ENCODE peak calls at places on chromosomes 6 and 20, in ten cellular contexts. W is cardiac fibroblast; Y is central memory CD8-positive, alpha-beta T cell; D is uterus; N is NCI-H1105; U is neural crest cell; G is NCI-H1694 treated with DMSO at 0.1 percent for 48 hours; E is A172; P is T-helper 2 cell; K is posterior cingulate gyrus. R is an unnamed sample.

GRCh38 chr6:33896391-33897192 is 92.8 kb upstream of the MLN start:
- DNase-seq in W (peak), Y (no peak), D (peak), N (no peak), U (no peak), G (no peak), E (no peak), P (no peak), K (no peak), R (no peak)

GRCh38 chr6:22007469-22007868 is 289.4 kb downstream of the PRL start:
- DNase-seq in W (no peak), Y (no peak), D (no peak), N (no peak), U (no peak), G (no peak), E (no peak), P (no peak), K (no peak), R (no peak)

GRCh38 chr6:149395185-149395584 is 4.9 kb upstream of the SUMO4 start:
- DNase-seq in W (no peak), Y (no peak), D (no peak), N (no peak), U (no peak), G (no peak), E (no peak), P (no peak), K (no peak), R (no peak)

GRCh38 chr6:134299236-134299635 is 18.7 kb downstream of the SGK1 start:
- DNase-seq in W (peak), Y (no peak), D (no peak), N (no peak), U (no peak), G (no peak), E (peak), P (no peak), K (no peak), R (no peak)

GRCh38 chr6:154508573-154509375 is 1.7 kb downstream of the CNKSR3 start:
- DNase-seq in W (no peak), Y (no peak), D (no peak), N (no peak), U (no peak), G (no peak), E (peak), P (no peak), K (no peak), R (no peak)

GRCh38 chr20:47784599-47785320 is 521 bp downstream of the SULF2 start:
- DNase-seq in W (peak), Y (no peak), D (peak), N (no peak), U (peak), G (peak), E (peak), P (no peak), K (no peak), R (peak)

GRCh38 chr20:23222531-23223200 is 127.9 kb upstream of the NXT1 start:
- DNase-seq in W (peak), Y (no peak), D (no peak), N (no peak), U (no peak), G (no peak), E (no peak), P (no peak), K (no peak), R (no peak)

GRCh38 chr6:104623052-104623690 is 236.5 kb downstream of the HACE1 start:
- DNase-seq in W (no peak), Y (no peak), D (no peak), N (no peak), U (no peak), G (no peak), E (peak), P (no peak), K (no peak), R (no peak)

GRCh38 chr6:139778688-139779087 is 404.2 kb upstream of the CITED2 start:
- DNase-seq in W (peak), Y (no peak), D (no peak), N (no peak), U (no peak), G (no peak), E (peak), P (no peak), K (no peak), R (peak)

GRCh38 chr6:105326838-105327745 is 75.8 kb downstream of the PREP start:
- DNase-seq in W (peak), Y (no peak), D (no peak), N (peak), U (no peak), G (no peak), E (peak), P (no peak), K (no peak), R (peak)

GRCh38 chr20:50012282-50013263 is 29.8 kb downstream of the SNAI1 start:
- DNase-seq in W (no peak), Y (no peak), D (no peak), N (no peak), U (no peak), G (no peak), E (no peak), P (no peak), K (no peak), R (no peak)

GRCh38 chr6:7341989-7342742 is 29.2 kb upstream of the SSR1 start:
- DNase-seq in W (peak), Y (no peak), D (no peak), N (no peak), U (no peak), G (peak), E (peak), P (no peak), K (no peak), R (peak)

GRCh38 chr20:52926505-52926904 is 45.7 kb upstream of the TSHZ2 start:
- DNase-seq in W (no peak), Y (no peak), D (no peak), N (no peak), U (no peak), G (no peak), E (peak), P (no peak), K (no peak), R (no peak)

GRCh38 chr6:164022632-164023031 is 608.1 kb downstream of the QKI start:
- DNase-seq in W (no peak), Y (no peak), D (no peak), N (no peak), U (no peak), G (no peak), E (no peak), P (no peak), K (no peak), R (no peak)

GRCh38 chr20:47441774-47442150 is 59.9 kb upstream of the NCOA3 start:
- DNase-seq in W (no peak), Y (no peak), D (no peak), N (no peak), U (no peak), G (no peak), E (no peak), P (no peak), K (no peak), R (no peak)

GRCh38 chr6:47817749-47818148 is 35.9 kb downstream of the OPN5 start:
- DNase-seq in W (no peak), Y (no peak), D (no peak), N (no peak), U (no peak), G (no peak), E (no peak), P (no peak), K (no peak), R (no peak)

GRCh38 chr20:25054133-25054820 is 3.7 kb downstream of the ACSS1 start:
- DNase-seq in W (no peak), Y (no peak), D (no peak), N (no peak), U (no peak), G (no peak), E (no peak), P (no peak), K (no peak), R (no peak)

GRCh38 chr6:69005194-69005593 is 370.1 kb downstream of the ADGRB3 start:
- DNase-seq in W (peak), Y (no peak), D (no peak), N (no peak), U (no peak), G (no peak), E (no peak), P (no peak), K (no peak), R (no peak)

GRCh38 chr6:112939543-112939942 is 592.4 kb downstream of the RFPL4B start:
- DNase-seq in W (no peak), Y (no peak), D (no peak), N (peak), U (no peak), G (no peak), E (no peak), P (no peak), K (no peak), R (no peak)

GRCh38 chr6:162154930-162155329 is 572.6 kb downstream of the PRKN start:
- DNase-seq in W (no peak), Y (no peak), D (no peak), N (no peak), U (no peak), G (no peak), E (no peak), P (no peak), K (no peak), R (no peak)

GRCh38 chr6:43221046-43221773 is 8.1 kb downstream of the DNPH1 start:
- DNase-seq in W (no peak), Y (no peak), D (no peak), N (no peak), U (no peak), G (no peak), E (peak), P (no peak), K (no peak), R (no peak)

GRCh38 chr6:4017847-4018193 is 61.1 kb downstream of the FAM217A start:
- DNase-seq in W (peak), Y (no peak), D (no peak), N (peak), U (no peak), G (peak), E (peak), P (no peak), K (no peak), R (peak)

GRCh38 chr6:38015341-38015740 is 195.8 kb downstream of the ZFAND3 start:
- DNase-seq in W (no peak), Y (no peak), D (no peak), N (no peak), U (no peak), G (no peak), E (no peak), P (no peak), K (no peak), R (no peak)

GRCh38 chr6:30837870-30838269 is 46.4 kb upstream of the DDR1 start:
- DNase-seq in W (no peak), Y (no peak), D (no peak), N (no peak), U (no peak), G (peak), E (no peak), P (no peak), K (no peak), R (no peak)

GRCh38 chr6:167651251-167652041 is 175.3 kb upstream of the AFDN start:
- DNase-seq in W (no peak), Y (no peak), D (no peak), N (no peak), U (no peak), G (no peak), E (no peak), P (no peak), K (no peak), R (no peak)

GRCh38 chr6:36927691-36928546 is 26.6 kb upstream of the PI16 start:
- DNase-seq in W (peak), Y (no peak), D (no peak), N (no peak), U (no peak), G (no peak), E (no peak), P (no peak), K (no peak), R (no peak)

GRCh38 chr6:158819213-158819976 is at the start of gene EZR:
- DNase-seq in W (peak), Y (peak), D (peak), N (peak), U (peak), G (peak), E (peak), P (peak), K (no peak), R (peak)

GRCh38 chr6:98946266-98946817 is 1.4 kb downstream of the FBXL4 start:
- DNase-seq in W (peak), Y (no peak), D (no peak), N (no peak), U (no peak), G (no peak), E (no peak), P (no peak), K (no peak), R (no peak)

GRCh38 chr6:63572733-63573139 is 456 bp downstream of the LOC128125822 start:
- DNase-seq in W (no peak), Y (no peak), D (no peak), N (no peak), U (no peak), G (no peak), E (no peak), P (no peak), K (no peak), R (no peak)

GRCh38 chr6:34145161-34146020 is 496 bp downstream of the GRM4 start:
- DNase-seq in W (peak), Y (no peak), D (no peak), N (peak), U (peak), G (peak), E (peak), P (no peak), K (peak), R (peak)

GRCh38 chr20:21235346-21235712 is 67.8 kb upstream of the XRN2 start:
- DNase-seq in W (no peak), Y (no peak), D (no peak), N (no peak), U (no peak), G (no peak), E (no peak), P (no peak), K (no peak), R (no peak)

GRCh38 chr6:159756508-159756907 is 5.3 kb upstream of the ACAT2 start:
- DNase-seq in W (no peak), Y (no peak), D (no peak), N (no peak), U (no peak), G (no peak), E (no peak), P (no peak), K (no peak), R (no peak)

GRCh38 chr6:64221776-64222175 is 586.2 kb downstream of the PHF3 start:
- DNase-seq in W (peak), Y (no peak), D (no peak), N (no peak), U (no peak), G (no peak), E (no peak), P (no peak), K (no peak), R (no peak)

GRCh38 chr6:1724616-1725015 is 114.9 kb downstream of the FOXC1 start:
- DNase-seq in W (peak), Y (no peak), D (no peak), N (no peak), U (no peak), G (no peak), E (peak), P (no peak), K (no peak), R (no peak)

GRCh38 chr20:43571310-43571709 is 12.5 kb downstream of the SGK2 start:
- DNase-seq in W (no peak), Y (no peak), D (no peak), N (no peak), U (no peak), G (no peak), E (no peak), P (no peak), K (no peak), R (no peak)

GRCh38 chr6:22072939-22073338 is 223.9 kb downstream of the PRL start:
- DNase-seq in W (peak), Y (no peak), D (no peak), N (peak), U (no peak), G (no peak), E (no peak), P (no peak), K (no peak), R (no peak)

GRCh38 chr6:1070085-1070521 is 241.8 kb upstream of the FOXQ1 start:
- DNase-seq in W (no peak), Y (no peak), D (no peak), N (no peak), U (no peak), G (no peak), E (peak), P (no peak), K (no peak), R (no peak)

GRCh38 chr6:70280462-70280861 is 22.4 kb downstream of the COL9A1 start:
- DNase-seq in W (no peak), Y (no peak), D (no peak), N (peak), U (no peak), G (no peak), E (no peak), P (no peak), K (no peak), R (no peak)

GRCh38 chr6:159131709-159132108 is 37.5 kb upstream of the FNDC1 start:
- DNase-seq in W (no peak), Y (no peak), D (no peak), N (no peak), U (no peak), G (no peak), E (no peak), P (no peak), K (no peak), R (no peak)

R was measured in NCI-H524.